ENCODE peak calls at places on chromosome 22, in seven cellular contexts. One of them, this sample, is unnamed.

GRCh38 chr22:30861688-30862552 is 106.7 kb downstream of the MORC2 start:
- DNase-seq in PC-9: no peak
- DNase-seq in hepatocyte: peak; percentile 2
- DNase-seq in GM23248: no peak
- DNase-seq in fibroblast of lung: no peak
- DNase-seq in A549: no peak
- DNase-seq in GM12878: no peak
- DNase-seq in this sample: no peak

GRCh38 chr22:16967453-16968217 is 40.4 kb downstream of the GAB4 start:
- DNase-seq in PC-9: no peak
- DNase-seq in hepatocyte: no peak
- DNase-seq in GM23248: no peak
- DNase-seq in fibroblast of lung: no peak
- DNase-seq in A549: no peak
- DNase-seq in GM12878: no peak
- DNase-seq in this sample: no peak

GRCh38 chr22:17575681-17576080 is 12.4 kb downstream of the SLC25A18 start:
- DNase-seq in PC-9: no peak
- DNase-seq in hepatocyte: no peak
- DNase-seq in GM23248: peak; percentile 29
- DNase-seq in fibroblast of lung: no peak
- DNase-seq in A549: no peak
- DNase-seq in GM12878: no peak
- DNase-seq in this sample: no peak

GRCh38 chr22:50504245-50505211 is 3.0 kb downstream of the LMF2 start:
- DNase-seq in PC-9: no peak
- DNase-seq in hepatocyte: peak; percentile 9
- DNase-seq in GM23248: no peak
- DNase-seq in fibroblast of lung: no peak
- DNase-seq in A549: no peak
- DNase-seq in GM12878: no peak
- DNase-seq in this sample: no peak

GRCh38 chr22:37187891-37188761 is at the start of gene C1QTNF6:
- DNase-seq in PC-9: peak; percentile 85
- DNase-seq in hepatocyte: peak; percentile 77
- DNase-seq in GM23248: peak; percentile 43
- DNase-seq in fibroblast of lung: peak; percentile 48
- DNase-seq in A549: no peak
- DNase-seq in GM12878: no peak
- DNase-seq in this sample: no peak

GRCh38 chr22:37062657-37063381 is 11.3 kb downstream of the KCTD17 start:
- DNase-seq in PC-9: no peak
- DNase-seq in hepatocyte: no peak
- DNase-seq in GM23248: no peak
- DNase-seq in fibroblast of lung: no peak
- DNase-seq in A549: no peak
- DNase-seq in GM12878: no peak
- DNase-seq in this sample: no peak

GRCh38 chr22:31120230-31120629 is 2.5 kb upstream of the INPP5J start:
- DNase-seq in PC-9: peak; percentile 9
- DNase-seq in hepatocyte: no peak
- DNase-seq in GM23248: no peak
- DNase-seq in fibroblast of lung: no peak
- DNase-seq in A549: no peak
- DNase-seq in GM12878: no peak
- DNase-seq in this sample: no peak

GRCh38 chr22:36368359-36368983 is 19.3 kb downstream of the MYH9 start:
- DNase-seq in PC-9: peak; percentile 97
- DNase-seq in hepatocyte: peak; percentile 50
- DNase-seq in GM23248: peak; percentile 74
- DNase-seq in fibroblast of lung: peak; percentile 58
- DNase-seq in A549: no peak
- DNase-seq in GM12878: no peak
- DNase-seq in this sample: peak; percentile 87

GRCh38 chr22:40509401-40510134 is 127.0 kb downstream of the MRTFA start:
- DNase-seq in PC-9: peak; percentile 87
- DNase-seq in hepatocyte: peak; percentile 65
- DNase-seq in GM23248: peak; percentile 86
- DNase-seq in fibroblast of lung: peak; percentile 99
- DNase-seq in A549: no peak
- DNase-seq in GM12878: no peak
- DNase-seq in this sample: peak; percentile 95

GRCh38 chr22:19669570-19669969 is 44.7 kb upstream of the SEPTIN5 start:
- DNase-seq in PC-9: no peak
- DNase-seq in hepatocyte: no peak
- DNase-seq in GM23248: no peak
- DNase-seq in fibroblast of lung: no peak
- DNase-seq in A549: no peak
- DNase-seq in GM12878: no peak
- DNase-seq in this sample: no peak

GRCh38 chr22:49550766-49551362 is 276.8 kb downstream of the BRD1 start:
- DNase-seq in PC-9: no peak
- DNase-seq in hepatocyte: no peak
- DNase-seq in GM23248: no peak
- DNase-seq in fibroblast of lung: no peak
- DNase-seq in A549: no peak
- DNase-seq in GM12878: no peak
- DNase-seq in this sample: no peak

GRCh38 chr22:23835773-23836144 is 3.0 kb downstream of the DERL3 start:
- DNase-seq in PC-9: no peak
- DNase-seq in hepatocyte: no peak
- DNase-seq in GM23248: no peak
- DNase-seq in fibroblast of lung: no peak
- DNase-seq in A549: no peak
- DNase-seq in GM12878: no peak
- DNase-seq in this sample: no peak

GRCh38 chr22:40633036-40633435 is 3.5 kb downstream of the MRTFA start:
- DNase-seq in PC-9: no peak
- DNase-seq in hepatocyte: no peak
- DNase-seq in GM23248: no peak
- DNase-seq in fibroblast of lung: no peak
- DNase-seq in A549: no peak
- DNase-seq in GM12878: no peak
- DNase-seq in this sample: no peak

GRCh38 chr22:28978158-28978557 is 83.5 kb downstream of the C22orf31 start:
- DNase-seq in PC-9: no peak
- DNase-seq in hepatocyte: no peak
- DNase-seq in GM23248: peak; percentile 75
- DNase-seq in fibroblast of lung: no peak
- DNase-seq in A549: peak; percentile 17
- DNase-seq in GM12878: no peak
- DNase-seq in this sample: peak; percentile 65

GRCh38 chr22:37032535-37033460 is 13.3 kb downstream of the MPST start:
- DNase-seq in PC-9: peak; percentile 98
- DNase-seq in hepatocyte: peak; percentile 93
- DNase-seq in GM23248: peak; percentile 67
- DNase-seq in fibroblast of lung: peak; percentile 79
- DNase-seq in A549: peak; percentile 87
- DNase-seq in GM12878: no peak
- DNase-seq in this sample: peak; percentile 27

GRCh38 chr22:30866811-30867271 is 101.7 kb downstream of the MORC2 start:
- DNase-seq in PC-9: no peak
- DNase-seq in hepatocyte: peak; percentile 3
- DNase-seq in GM23248: peak; percentile 12
- DNase-seq in fibroblast of lung: no peak
- DNase-seq in A549: peak; percentile 15
- DNase-seq in GM12878: no peak
- DNase-seq in this sample: no peak

GRCh38 chr22:41021655-41022454 is 70.5 kb upstream of the EP300 start:
- DNase-seq in PC-9: peak; percentile 55
- DNase-seq in hepatocyte: peak; percentile 87
- DNase-seq in GM23248: peak; percentile 81
- DNase-seq in fibroblast of lung: peak; percentile 68
- DNase-seq in A549: peak; percentile 41
- DNase-seq in GM12878: no peak
- DNase-seq in this sample: no peak

GRCh38 chr22:41526802-41527799 is 17.2 kb downstream of the POLR3H start:
- DNase-seq in PC-9: no peak
- DNase-seq in hepatocyte: peak; percentile 48
- DNase-seq in GM23248: peak; percentile 60
- DNase-seq in fibroblast of lung: peak; percentile 32
- DNase-seq in A549: peak; percentile 66
- DNase-seq in GM12878: no peak
- DNase-seq in this sample: no peak

GRCh38 chr22:36371920-36372319 is 15.8 kb downstream of the MYH9 start:
- DNase-seq in PC-9: no peak
- DNase-seq in hepatocyte: peak; percentile 1
- DNase-seq in GM23248: no peak
- DNase-seq in fibroblast of lung: no peak
- DNase-seq in A549: no peak
- DNase-seq in GM12878: no peak
- DNase-seq in this sample: no peak

GRCh38 chr22:50445880-50446707 is 28.7 kb downstream of the SBF1 start:
- DNase-seq in PC-9: no peak
- DNase-seq in hepatocyte: no peak
- DNase-seq in GM23248: no peak
- DNase-seq in fibroblast of lung: no peak
- DNase-seq in A549: no peak
- DNase-seq in GM12878: no peak
- DNase-seq in this sample: no peak

GRCh38 chr22:25148149-25148691 is 51.4 kb upstream of the CRYBB3 start:
- DNase-seq in PC-9: no peak
- DNase-seq in hepatocyte: peak; percentile 30
- DNase-seq in GM23248: no peak
- DNase-seq in fibroblast of lung: no peak
- DNase-seq in A549: no peak
- DNase-seq in GM12878: no peak
- DNase-seq in this sample: no peak

GRCh38 chr22:30940655-30941362 is 27.8 kb downstream of the MORC2 start:
- DNase-seq in PC-9: no peak
- DNase-seq in hepatocyte: no peak
- DNase-seq in GM23248: no peak
- DNase-seq in fibroblast of lung: no peak
- DNase-seq in A549: no peak
- DNase-seq in GM12878: no peak
- DNase-seq in this sample: no peak

GRCh38 chr22:41286639-41287091 is 678 bp upstream of the RANGAP1 start:
- DNase-seq in PC-9: no peak
- DNase-seq in hepatocyte: peak; percentile 35
- DNase-seq in GM23248: peak; percentile 61
- DNase-seq in fibroblast of lung: peak; percentile 33
- DNase-seq in A549: no peak
- DNase-seq in GM12878: peak; percentile 39
- DNase-seq in this sample: no peak

GRCh38 chr22:39622881-39623367 is 52.4 kb downstream of the CACNA1I start:
- DNase-seq in PC-9: no peak
- DNase-seq in hepatocyte: peak; percentile 63
- DNase-seq in GM23248: peak; percentile 48
- DNase-seq in fibroblast of lung: peak; percentile 22
- DNase-seq in A549: peak; percentile 18
- DNase-seq in GM12878: no peak
- DNase-seq in this sample: no peak

GRCh38 chr22:24055283-24055682 is 44.2 kb downstream of the CABIN1 start:
- DNase-seq in PC-9: no peak
- DNase-seq in hepatocyte: no peak
- DNase-seq in GM23248: no peak
- DNase-seq in fibroblast of lung: no peak
- DNase-seq in A549: no peak
- DNase-seq in GM12878: no peak
- DNase-seq in this sample: no peak

DNA sequence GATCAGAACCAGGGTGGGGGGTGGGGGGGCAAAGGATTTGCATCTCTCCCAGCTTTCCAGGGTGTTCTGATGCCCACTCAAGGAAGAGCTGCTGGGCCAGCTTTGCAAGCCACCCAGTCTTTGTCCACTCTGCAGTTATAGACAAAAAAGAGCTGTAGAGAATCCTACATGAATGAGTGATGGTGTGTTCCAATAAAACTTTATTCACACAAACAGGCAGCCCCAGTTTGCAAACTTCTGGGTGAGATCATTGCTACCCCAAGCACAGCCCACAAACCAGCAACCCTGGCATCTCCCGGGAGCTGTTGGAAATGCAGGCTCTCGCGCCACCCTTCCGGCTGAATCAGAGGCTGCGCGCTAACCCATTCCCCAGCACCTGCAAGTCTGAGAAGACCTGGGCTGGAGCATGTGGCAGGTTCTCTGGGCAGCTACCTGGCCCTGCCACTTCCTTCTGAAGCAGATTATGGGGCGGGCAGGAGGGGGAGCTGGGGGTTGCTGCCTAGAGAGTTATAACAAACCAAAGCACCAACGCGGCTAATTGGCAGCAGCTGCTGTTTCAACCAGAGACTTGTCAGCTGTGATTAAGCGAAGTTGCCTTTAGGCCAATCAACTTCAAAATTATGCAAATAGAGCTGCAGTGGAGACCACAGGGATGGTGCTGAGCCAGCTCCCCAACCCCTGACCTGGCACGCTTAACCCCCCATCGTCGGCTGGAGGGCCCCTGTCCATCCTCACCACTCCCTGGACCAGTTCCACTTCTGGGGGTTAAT is 3.8 kb upstream of the SHISAL1 start:
- DNase-seq in PC-9: no peak
- DNase-seq in hepatocyte: no peak
- DNase-seq in GM23248: no peak
- DNase-seq in fibroblast of lung: no peak
- DNase-seq in A549: no peak
- DNase-seq in GM12878: no peak
- DNase-seq in this sample: peak; percentile 60
- H3K4me2 ChIP-seq in PC-9: no peak overlapping the region
- H3K4me2 ChIP-seq in hepatocyte: no peak overlapping the region
- H3K4me2 ChIP-seq in GM23248: no peak overlapping the region
- H3K4me2 ChIP-seq in fibroblast of lung: no peak overlapping the region
- H3K4me2 ChIP-seq in A549: no peak overlapping the region
- H3K4me2 ChIP-seq in GM12878: no peak overlapping the region
- H3K4me2 ChIP-seq in this sample: no peak overlapping the region

DNA sequence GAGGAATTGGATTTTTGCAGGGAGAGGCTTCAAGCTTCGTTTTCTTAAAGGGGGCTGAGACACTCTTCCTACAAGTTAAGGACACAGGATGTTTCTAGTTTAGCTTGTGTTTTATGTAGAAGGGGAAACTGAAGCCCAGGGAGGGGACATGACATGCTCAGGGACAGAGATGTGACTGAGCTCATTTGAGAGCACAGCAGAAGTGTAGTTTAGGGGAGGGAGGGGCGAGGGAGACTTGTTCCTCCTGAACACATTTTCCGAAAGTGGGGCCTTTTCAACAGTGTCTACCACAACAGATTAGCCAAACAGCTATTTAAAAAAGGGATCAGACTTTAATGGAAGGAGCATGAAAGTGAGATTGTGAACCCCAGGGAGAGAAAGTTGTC is 148.1 kb downstream of the FBXO7 start:
- DNase-seq in PC-9: no peak
- DNase-seq in hepatocyte: no peak
- DNase-seq in GM23248: no peak
- DNase-seq in fibroblast of lung: no peak
- DNase-seq in A549: no peak
- DNase-seq in GM12878: no peak
- DNase-seq in this sample: no peak
- H3K4me2 ChIP-seq in PC-9: no peak overlapping the region
- H3K4me2 ChIP-seq in hepatocyte: peak overlapping the region; percentile 72
- H3K4me2 ChIP-seq in GM23248: peak overlapping the region; percentile 70
- H3K4me2 ChIP-seq in fibroblast of lung: peak overlapping the region; percentile 7
- H3K4me2 ChIP-seq in A549: no peak overlapping the region
- H3K4me2 ChIP-seq in GM12878: no peak overlapping the region
- H3K4me2 ChIP-seq in this sample: peak overlapping the region; percentile 66

GRCh38 chr22:20922141-20922751 is 5.0 kb downstream of the CRKL start:
- DNase-seq in PC-9: no peak
- DNase-seq in hepatocyte: no peak
- DNase-seq in GM23248: peak; percentile 38
- DNase-seq in fibroblast of lung: no peak
- DNase-seq in A549: no peak
- DNase-seq in GM12878: no peak
- DNase-seq in this sample: no peak
- H3K4me2 ChIP-seq in PC-9: peak overlapping the region; percentile 46
- H3K4me2 ChIP-seq in hepatocyte: peak overlapping the region; percentile 41
- H3K4me2 ChIP-seq in GM23248: no peak overlapping the region
- H3K4me2 ChIP-seq in fibroblast of lung: no peak overlapping the region
- H3K4me2 ChIP-seq in A549: peak overlapping the region; percentile 16
- H3K4me2 ChIP-seq in GM12878: peak overlapping the region; percentile 62
- H3K4me2 ChIP-seq in this sample: peak overlapping the region; percentile 46

GRCh38 chr22:46119729-46120419 is 30.5 kb upstream of the PPARA start:
- DNase-seq in PC-9: no peak
- DNase-seq in hepatocyte: no peak
- DNase-seq in GM23248: peak; percentile 95
- DNase-seq in fibroblast of lung: peak; percentile 85
- DNase-seq in A549: no peak
- DNase-seq in GM12878: no peak
- DNase-seq in this sample: peak; percentile 89
- H3K4me2 ChIP-seq in PC-9: no peak overlapping the region
- H3K4me2 ChIP-seq in hepatocyte: no peak overlapping the region
- H3K4me2 ChIP-seq in GM23248: no peak overlapping the region
- H3K4me2 ChIP-seq in fibroblast of lung: no peak overlapping the region
- H3K4me2 ChIP-seq in A549: no peak overlapping the region
- H3K4me2 ChIP-seq in GM12878: no peak overlapping the region
- H3K4me2 ChIP-seq in this sample: peak overlapping the region; percentile 20

This sample was measured in astrocyte.